ENCODE peak calls at places on chromosomes 12 and 14, in eight cellular contexts. One of them, this sample, is unnamed.

GRCh38 chr12:58530421-58531067 is 389.8 kb downstream of the LRIG3 start:
- DNase-seq in GM23338: no peak
- DNase-seq in heart right ventricle: no peak
- DNase-seq in uterus: no peak
- DNase-seq in dorsolateral prefrontal cortex: no peak
- DNase-seq in OCI-LY7: no peak
- DNase-seq in tibial artery: no peak
- DNase-seq in PC-3: peak; percentile 64
- DNase-seq in this sample: no peak

GRCh38 chr12:9122166-9122609 is 6.5 kb upstream of the A2M start:
- DNase-seq in GM23338: no peak
- DNase-seq in heart right ventricle: no peak
- DNase-seq in uterus: no peak
- DNase-seq in dorsolateral prefrontal cortex: no peak
- DNase-seq in OCI-LY7: no peak
- DNase-seq in tibial artery: no peak
- DNase-seq in PC-3: no peak
- DNase-seq in this sample: no peak

GRCh38 chr12:26806556-26806955 is 26.4 kb downstream of the ITPR2 start:
- DNase-seq in GM23338: no peak
- DNase-seq in heart right ventricle: no peak
- DNase-seq in uterus: no peak
- DNase-seq in dorsolateral prefrontal cortex: no peak
- DNase-seq in OCI-LY7: no peak
- DNase-seq in tibial artery: no peak
- DNase-seq in PC-3: no peak
- DNase-seq in this sample: no peak

GRCh38 chr12:45268672-45269406 is 52.9 kb downstream of the ANO6 start:
- DNase-seq in GM23338: peak; percentile 58
- DNase-seq in heart right ventricle: peak; percentile 73
- DNase-seq in uterus: peak; percentile 76
- DNase-seq in dorsolateral prefrontal cortex: peak; percentile 6
- DNase-seq in OCI-LY7: peak; percentile 17
- DNase-seq in tibial artery: peak; percentile 87
- DNase-seq in PC-3: peak; percentile 95
- DNase-seq in this sample: peak; percentile 88

GRCh38 chr12:40063424-40063823 is 42.5 kb downstream of the SLC2A13 start:
- DNase-seq in GM23338: no peak
- DNase-seq in heart right ventricle: no peak
- DNase-seq in uterus: no peak
- DNase-seq in dorsolateral prefrontal cortex: no peak
- DNase-seq in OCI-LY7: no peak
- DNase-seq in tibial artery: no peak
- DNase-seq in PC-3: no peak
- DNase-seq in this sample: no peak

GRCh38 chr12:49055978-49056754 is 4.4 kb downstream of the KMT2D start:
- DNase-seq in GM23338: peak; percentile 81
- DNase-seq in heart right ventricle: no peak
- DNase-seq in uterus: peak; percentile 51
- DNase-seq in dorsolateral prefrontal cortex: peak; percentile 46
- DNase-seq in OCI-LY7: peak; percentile 82
- DNase-seq in tibial artery: peak; percentile 75
- DNase-seq in PC-3: peak; percentile 64
- DNase-seq in this sample: no peak

GRCh38 chr12:49552425-49552824 is 13.6 kb downstream of the KCNH3 start:
- DNase-seq in GM23338: no peak
- DNase-seq in heart right ventricle: no peak
- DNase-seq in uterus: no peak
- DNase-seq in dorsolateral prefrontal cortex: no peak
- DNase-seq in OCI-LY7: peak; percentile 65
- DNase-seq in tibial artery: no peak
- DNase-seq in PC-3: no peak
- DNase-seq in this sample: no peak

GRCh38 chr12:19970116-19970515 is 398.2 kb upstream of the PDE3A start:
- DNase-seq in GM23338: no peak
- DNase-seq in heart right ventricle: no peak
- DNase-seq in uterus: no peak
- DNase-seq in dorsolateral prefrontal cortex: no peak
- DNase-seq in OCI-LY7: no peak
- DNase-seq in tibial artery: no peak
- DNase-seq in PC-3: no peak
- DNase-seq in this sample: no peak

GRCh38 chr14:44204061-44204815 is 302.8 kb downstream of the FSCB start:
- DNase-seq in GM23338: peak; percentile 72
- DNase-seq in heart right ventricle: no peak
- DNase-seq in uterus: no peak
- DNase-seq in dorsolateral prefrontal cortex: no peak
- DNase-seq in OCI-LY7: no peak
- DNase-seq in tibial artery: no peak
- DNase-seq in PC-3: no peak
- DNase-seq in this sample: no peak

GRCh38 chr14:103517626-103518415 is 4.8 kb downstream of the CKB start:
- DNase-seq in GM23338: peak; percentile 49
- DNase-seq in heart right ventricle: no peak
- DNase-seq in uterus: peak; percentile 53
- DNase-seq in dorsolateral prefrontal cortex: no peak
- DNase-seq in OCI-LY7: no peak
- DNase-seq in tibial artery: no peak
- DNase-seq in PC-3: no peak
- DNase-seq in this sample: no peak

GRCh38 chr12:21940972-21941521 is at the start of gene ABCC9:
- DNase-seq in GM23338: peak; percentile 63
- DNase-seq in heart right ventricle: peak; percentile 67
- DNase-seq in uterus: peak; percentile 71
- DNase-seq in dorsolateral prefrontal cortex: no peak
- DNase-seq in OCI-LY7: no peak
- DNase-seq in tibial artery: peak; percentile 60
- DNase-seq in PC-3: no peak
- DNase-seq in this sample: no peak

DNA sequence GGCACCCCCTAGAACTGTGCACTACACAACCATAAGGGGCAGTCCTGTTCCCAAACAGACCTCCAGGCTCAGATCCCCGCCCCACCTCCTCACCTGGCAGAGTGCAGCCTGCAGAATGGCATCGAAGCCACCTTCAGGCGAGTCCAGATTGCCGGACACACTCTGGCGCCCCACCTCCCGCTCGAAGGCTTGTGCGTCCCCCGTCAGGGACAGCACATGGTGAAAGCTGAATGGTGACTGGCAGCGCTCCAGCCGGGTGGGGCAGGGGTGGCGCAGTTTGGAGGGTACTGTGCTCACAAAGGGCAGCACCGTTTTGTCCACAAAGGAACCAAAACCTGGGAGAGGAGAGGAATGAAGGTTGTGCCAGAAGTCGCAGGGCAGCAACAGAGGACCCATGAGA is 10.6 kb downstream of the ITGB7 start:
- DNase-seq in GM23338: no peak
- DNase-seq in heart right ventricle: no peak
- DNase-seq in uterus: no peak
- DNase-seq in dorsolateral prefrontal cortex: no peak
- DNase-seq in OCI-LY7: no peak
- DNase-seq in tibial artery: no peak
- DNase-seq in PC-3: no peak
- DNase-seq in this sample: no peak
- TF ChIP-seq CTCF in GM23338: no peak
- TF ChIP-seq CTCF in heart right ventricle: no peak
- TF ChIP-seq CTCF in uterus: no peak
- TF ChIP-seq CTCF in dorsolateral prefrontal cortex: no peak
- TF ChIP-seq CTCF in OCI-LY7: no peak
- TF ChIP-seq CTCF in tibial artery: no peak
- TF ChIP-seq CTCF in PC-3: no peak
- TF ChIP-seq CTCF in this sample: no peak

GRCh38 chr14:85528882-85529585 is 910 bp upstream of the FLRT2 start:
- DNase-seq in GM23338: peak; percentile 25
- DNase-seq in heart right ventricle: no peak
- DNase-seq in uterus: no peak
- DNase-seq in dorsolateral prefrontal cortex: no peak
- DNase-seq in OCI-LY7: no peak
- DNase-seq in tibial artery: no peak
- DNase-seq in PC-3: peak; percentile 29
- DNase-seq in this sample: no peak

GRCh38 chr14:85527006-85527405 is 2.9 kb upstream of the FLRT2 start:
- DNase-seq in GM23338: no peak
- DNase-seq in heart right ventricle: no peak
- DNase-seq in uterus: no peak
- DNase-seq in dorsolateral prefrontal cortex: no peak
- DNase-seq in OCI-LY7: no peak
- DNase-seq in tibial artery: no peak
- DNase-seq in PC-3: peak; percentile 15
- DNase-seq in this sample: no peak

GRCh38 chr14:85529803-85530574 is at the start of gene FLRT2:
- DNase-seq in GM23338: peak; percentile 72
- DNase-seq in heart right ventricle: peak; percentile 42
- DNase-seq in uterus: peak; percentile 40
- DNase-seq in dorsolateral prefrontal cortex: no peak
- DNase-seq in OCI-LY7: no peak
- DNase-seq in tibial artery: peak; percentile 72
- DNase-seq in PC-3: no peak
- DNase-seq in this sample: no peak

GRCh38 chr14:85527458-85527857 is 2.5 kb upstream of the FLRT2 start:
- DNase-seq in GM23338: no peak
- DNase-seq in heart right ventricle: no peak
- DNase-seq in uterus: no peak
- DNase-seq in dorsolateral prefrontal cortex: no peak
- DNase-seq in OCI-LY7: no peak
- DNase-seq in tibial artery: no peak
- DNase-seq in PC-3: peak; percentile 37
- DNase-seq in this sample: no peak

DNA sequence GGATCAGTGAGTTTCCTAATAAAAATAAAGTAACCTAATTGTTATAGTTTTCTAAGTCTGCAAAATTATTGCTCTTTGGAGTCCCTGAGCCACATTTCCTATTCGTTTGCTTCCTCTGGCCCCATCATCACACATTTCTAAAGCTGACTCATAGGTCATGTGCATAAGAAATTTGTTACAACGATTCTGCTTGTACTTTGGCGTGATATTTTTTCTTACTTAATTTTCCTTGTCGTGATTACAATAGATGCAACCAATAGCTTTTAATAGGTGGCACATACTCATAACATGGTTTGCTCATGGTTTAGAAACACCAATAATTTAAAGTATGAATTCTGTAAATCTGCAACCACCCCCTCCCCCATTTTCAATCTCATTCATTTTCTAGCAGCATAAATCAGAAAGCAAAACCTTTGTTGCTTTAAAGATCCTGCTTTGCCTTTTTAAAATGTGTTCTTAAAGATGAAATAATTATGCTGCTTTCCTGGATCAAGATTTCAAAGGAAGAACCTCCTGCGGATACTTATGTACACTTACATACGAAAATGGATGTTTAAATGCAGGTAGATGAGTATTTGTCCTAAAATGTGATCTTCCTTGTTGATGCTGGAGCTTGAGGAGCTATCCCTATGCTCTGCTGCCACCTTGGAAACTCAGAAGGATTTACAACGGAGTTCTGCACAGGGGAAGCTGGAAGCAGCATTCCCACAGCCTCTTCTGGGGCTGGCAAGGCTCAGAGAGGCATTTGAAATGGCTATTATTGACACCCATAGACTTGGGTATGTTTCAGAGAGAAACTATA is 1.7 kb upstream of the FLRT2 start:
- DNase-seq in GM23338: peak; percentile 69
- DNase-seq in heart right ventricle: no peak
- DNase-seq in uterus: no peak
- DNase-seq in dorsolateral prefrontal cortex: no peak
- DNase-seq in OCI-LY7: no peak
- DNase-seq in tibial artery: peak; percentile 39
- DNase-seq in PC-3: peak; percentile 50
- DNase-seq in this sample: no peak
- TF ChIP-seq CTCF in GM23338: peak; percentile 75
- TF ChIP-seq CTCF in heart right ventricle: peak; percentile 65
- TF ChIP-seq CTCF in uterus: peak; percentile 35
- TF ChIP-seq CTCF in dorsolateral prefrontal cortex: peak; percentile 51
- TF ChIP-seq CTCF in OCI-LY7: no peak
- TF ChIP-seq CTCF in tibial artery: peak; percentile 39
- TF ChIP-seq CTCF in PC-3: peak; percentile 52
- TF ChIP-seq CTCF in this sample: peak; percentile 71

DNA sequence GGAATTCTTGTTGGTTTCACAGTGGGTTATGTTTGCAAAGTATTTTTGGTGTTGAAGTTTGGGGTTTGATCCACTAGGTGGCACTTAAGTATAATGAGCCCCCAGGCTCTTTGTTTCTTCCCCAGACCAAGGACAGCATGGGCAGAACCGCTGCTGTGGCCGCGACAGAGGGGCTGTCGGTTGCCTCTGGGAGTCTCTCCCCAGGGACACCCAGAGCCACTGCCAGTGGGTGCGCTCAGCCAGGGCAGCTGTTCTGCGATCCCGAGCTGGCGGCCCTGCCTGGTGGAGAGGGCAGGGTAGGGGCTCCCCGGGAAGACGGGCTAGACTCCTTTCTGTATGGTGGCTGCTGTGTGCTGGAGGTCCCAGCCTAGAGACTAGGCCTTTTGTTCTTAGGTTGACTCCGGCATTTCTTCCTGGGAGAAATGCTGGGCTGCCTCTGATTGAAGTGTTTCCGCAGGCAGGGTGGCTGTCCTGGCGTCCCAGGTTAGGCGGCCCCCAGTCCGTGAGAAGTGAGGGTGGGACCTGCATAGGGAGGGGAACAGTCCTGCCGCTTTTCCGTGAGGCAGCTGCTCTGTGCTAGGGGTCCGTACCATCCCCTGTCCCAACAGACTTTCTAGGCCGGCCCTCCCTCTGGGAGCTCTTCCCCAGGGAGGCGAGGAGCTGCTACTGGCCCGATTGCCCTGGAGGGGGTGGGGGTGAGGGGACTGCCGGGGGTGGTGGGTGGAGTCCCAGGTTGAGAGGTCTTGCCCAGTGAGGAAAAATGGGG is 253.1 kb upstream of the PELI2 start:
- DNase-seq in GM23338: peak; percentile 81
- DNase-seq in heart right ventricle: no peak
- DNase-seq in uterus: no peak
- DNase-seq in dorsolateral prefrontal cortex: no peak
- DNase-seq in OCI-LY7: peak; percentile 23
- DNase-seq in tibial artery: no peak
- DNase-seq in PC-3: peak; percentile 60
- DNase-seq in this sample: no peak
- TF ChIP-seq CTCF in GM23338: peak; percentile 80
- TF ChIP-seq CTCF in heart right ventricle: no peak
- TF ChIP-seq CTCF in uterus: no peak
- TF ChIP-seq CTCF in dorsolateral prefrontal cortex: no peak
- TF ChIP-seq CTCF in OCI-LY7: peak; percentile 75
- TF ChIP-seq CTCF in tibial artery: no peak
- TF ChIP-seq CTCF in PC-3: peak; percentile 77
- TF ChIP-seq CTCF in this sample: peak; percentile 49

GRCh38 chr14:51806026-51806590 is 54.3 kb upstream of the GNG2 start:
- DNase-seq in GM23338: no peak
- DNase-seq in heart right ventricle: no peak
- DNase-seq in uterus: no peak
- DNase-seq in dorsolateral prefrontal cortex: no peak
- DNase-seq in OCI-LY7: no peak
- DNase-seq in tibial artery: no peak
- DNase-seq in PC-3: no peak
- DNase-seq in this sample: no peak

GRCh38 chr14:51807355-51807754 is 53.1 kb upstream of the GNG2 start:
- DNase-seq in GM23338: no peak
- DNase-seq in heart right ventricle: no peak
- DNase-seq in uterus: peak; percentile 54
- DNase-seq in dorsolateral prefrontal cortex: peak; percentile 42
- DNase-seq in OCI-LY7: no peak
- DNase-seq in tibial artery: no peak
- DNase-seq in PC-3: no peak
- DNase-seq in this sample: no peak

GRCh38 chr14:51806624-51807023 is 53.8 kb upstream of the GNG2 start:
- DNase-seq in GM23338: no peak
- DNase-seq in heart right ventricle: no peak
- DNase-seq in uterus: no peak
- DNase-seq in dorsolateral prefrontal cortex: no peak
- DNase-seq in OCI-LY7: no peak
- DNase-seq in tibial artery: no peak
- DNase-seq in PC-3: no peak
- DNase-seq in this sample: no peak

GRCh38 chr14:51805541-51805940 is 54.9 kb upstream of the GNG2 start:
- DNase-seq in GM23338: peak; percentile 28
- DNase-seq in heart right ventricle: no peak
- DNase-seq in uterus: no peak
- DNase-seq in dorsolateral prefrontal cortex: no peak
- DNase-seq in OCI-LY7: no peak
- DNase-seq in tibial artery: no peak
- DNase-seq in PC-3: no peak
- DNase-seq in this sample: no peak
- TF ChIP-seq CTCF in GM23338: peak; percentile 48
- TF ChIP-seq CTCF in heart right ventricle: no peak
- TF ChIP-seq CTCF in uterus: no peak
- TF ChIP-seq CTCF in dorsolateral prefrontal cortex: no peak
- TF ChIP-seq CTCF in OCI-LY7: no peak
- TF ChIP-seq CTCF in tibial artery: no peak
- TF ChIP-seq CTCF in PC-3: peak; percentile 42
- TF ChIP-seq CTCF in this sample: no peak

This sample was measured in type B pancreatic cell.